ENCODE peak calls at places on chromosomes 5 and 9, in nine cellular contexts. L is A549, F is prostate gland, T is Peyer's patch, N is sigmoid colon, U is body of pancreas, R is gastrocnemius medialis, A is ovary, B is transverse colon. Q is an unnamed sample. For H3K4me1, the result is how much of the 10 kb centered on the place peaks cover.

GRCh38 chr5:158482201-158482600 is 617.5 kb downstream of the EBF1 start:
- DNase-seq in L (no peak), F (no peak), T (no peak), N (no peak), U (no peak), R (no peak), A (no peak), B (no peak), Q (no peak)

GRCh38 chr5:64612349-64612961 is 77.8 kb upstream of the SHISAL2B start:
- DNase-seq in L (peak), F (peak), T (no peak), N (no peak), U (peak), R (no peak), A (peak), B (no peak), Q (no peak)

GRCh38 chr9:127388856-127389238 is 8.1 kb upstream of the SLC2A8 start:
- DNase-seq in L (no peak), F (no peak), T (no peak), N (peak), U (no peak), R (no peak), A (no peak), B (no peak), Q (no peak)

GRCh38 chr9:16171851-16172250 is 619.0 kb downstream of the CCDC171 start:
- DNase-seq in L (no peak), F (no peak), T (no peak), N (no peak), U (no peak), R (no peak), A (no peak), B (no peak), Q (no peak)

GRCh38 chr9:84867171-84867570 is 197.6 kb downstream of the NTRK2 start:
- DNase-seq in L (no peak), F (no peak), T (no peak), N (no peak), U (no peak), R (no peak), A (no peak), B (no peak), Q (no peak)

GRCh38 chr9:134463293-134463692 is 137.0 kb downstream of the RXRA start:
- DNase-seq in L (no peak), F (no peak), T (no peak), N (no peak), U (no peak), R (no peak), A (no peak), B (no peak), Q (no peak)

GRCh38 chr5:31630931-31631330 is 8.0 kb upstream of the PDZD2 start:
- DNase-seq in L (no peak), F (no peak), T (no peak), N (no peak), U (peak), R (no peak), A (no peak), B (no peak), Q (no peak)

GRCh38 chr5:32507738-32508434 is 63.3 kb upstream of the ZFR start:
- DNase-seq in L (no peak), F (no peak), T (no peak), N (peak), U (no peak), R (no peak), A (no peak), B (no peak), Q (no peak)

GRCh38 chr9:136849038-136849959 is at the start of gene PHPT1:
- DNase-seq in L (peak), F (peak), T (peak), N (peak), U (peak), R (peak), A (peak), B (peak), Q (peak)

GRCh38 chr5:74030371-74030770 is 404.4 kb downstream of the ARHGEF28 start:
- DNase-seq in L (no peak), F (no peak), T (no peak), N (no peak), U (no peak), R (no peak), A (no peak), B (no peak), Q (no peak)

GRCh38 chr9:123867034-123867433 is 62.9 kb downstream of the DENND1A start:
- DNase-seq in L (no peak), F (no peak), T (no peak), N (no peak), U (no peak), R (no peak), A (no peak), B (no peak), Q (no peak)

GRCh38 chr9:136100700-136101614 is 5.9 kb upstream of the NACC2 start:
- DNase-seq in L (no peak), F (no peak), T (no peak), N (no peak), U (no peak), R (no peak), A (no peak), B (no peak), Q (no peak)

GRCh38 chr9:127554966-127555829 is 56.9 kb upstream of the STXBP1 start:
- DNase-seq in L (no peak), F (no peak), T (no peak), N (no peak), U (no peak), R (no peak), A (no peak), B (no peak), Q (no peak)

GRCh38 chr9:20823051-20823450 is 139.0 kb downstream of the FOCAD start:
- DNase-seq in L (no peak), F (no peak), T (no peak), N (no peak), U (no peak), R (no peak), A (no peak), B (no peak), Q (no peak)

GRCh38 chr9:126956929-126957686 is 42.5 kb downstream of the RALGPS1 start:
- DNase-seq in L (peak), F (no peak), T (no peak), N (no peak), U (no peak), R (no peak), A (no peak), B (no peak), Q (no peak)

GRCh38 chr5:24566933-24567332 is 77.8 kb downstream of the CDH10 start:
- DNase-seq in L (no peak), F (no peak), T (no peak), N (no peak), U (no peak), R (no peak), A (no peak), B (no peak), Q (no peak)

GRCh38 chr5:146796911-146797310 is 81.6 kb downstream of the PPP2R2B start:
- DNase-seq in L (no peak), F (no peak), T (no peak), N (no peak), U (no peak), R (no peak), A (no peak), B (no peak), Q (no peak)

GRCh38 chr5:7983433-7983832 is 114.5 kb downstream of the MTRR start:
- DNase-seq in L (no peak), F (no peak), T (no peak), N (no peak), U (no peak), R (no peak), A (no peak), B (no peak), Q (peak)
- TF ChIP-seq POLR2A in L (no peak), F (no peak), T (no peak), N (no peak), U (no peak), R (no peak), A (no peak), B (no peak), Q (no peak)

DNA sequence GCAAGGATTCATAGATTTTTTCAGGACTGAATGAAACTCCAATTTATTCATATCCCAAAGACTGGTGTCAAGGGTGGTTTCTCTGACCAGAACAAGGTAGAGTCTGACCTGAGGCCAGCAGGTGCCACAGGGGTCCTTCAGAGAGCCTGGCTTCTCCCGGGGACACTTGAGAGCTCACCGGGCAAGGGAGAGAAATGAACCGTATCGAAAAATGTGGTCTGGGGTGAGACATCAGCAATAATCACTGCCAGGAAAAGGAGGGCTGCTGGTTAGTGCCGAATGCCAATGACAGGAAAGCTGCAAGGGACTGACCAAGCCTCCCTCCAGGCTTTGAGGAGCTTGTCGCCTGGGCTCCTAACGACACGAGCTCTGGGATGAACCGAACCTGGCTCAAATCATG is 142.7 kb downstream of the TTLL11 start:
- DNase-seq in L (no peak), F (no peak), T (no peak), N (no peak), U (no peak), R (no peak), A (no peak), B (no peak), Q (no peak)
- H3K4me1 ChIP-seq in L (under half), F (under half), T (under half), N (under half), U (under half), R (under half), A (under half), B (under half), Q (under half)

DNA sequence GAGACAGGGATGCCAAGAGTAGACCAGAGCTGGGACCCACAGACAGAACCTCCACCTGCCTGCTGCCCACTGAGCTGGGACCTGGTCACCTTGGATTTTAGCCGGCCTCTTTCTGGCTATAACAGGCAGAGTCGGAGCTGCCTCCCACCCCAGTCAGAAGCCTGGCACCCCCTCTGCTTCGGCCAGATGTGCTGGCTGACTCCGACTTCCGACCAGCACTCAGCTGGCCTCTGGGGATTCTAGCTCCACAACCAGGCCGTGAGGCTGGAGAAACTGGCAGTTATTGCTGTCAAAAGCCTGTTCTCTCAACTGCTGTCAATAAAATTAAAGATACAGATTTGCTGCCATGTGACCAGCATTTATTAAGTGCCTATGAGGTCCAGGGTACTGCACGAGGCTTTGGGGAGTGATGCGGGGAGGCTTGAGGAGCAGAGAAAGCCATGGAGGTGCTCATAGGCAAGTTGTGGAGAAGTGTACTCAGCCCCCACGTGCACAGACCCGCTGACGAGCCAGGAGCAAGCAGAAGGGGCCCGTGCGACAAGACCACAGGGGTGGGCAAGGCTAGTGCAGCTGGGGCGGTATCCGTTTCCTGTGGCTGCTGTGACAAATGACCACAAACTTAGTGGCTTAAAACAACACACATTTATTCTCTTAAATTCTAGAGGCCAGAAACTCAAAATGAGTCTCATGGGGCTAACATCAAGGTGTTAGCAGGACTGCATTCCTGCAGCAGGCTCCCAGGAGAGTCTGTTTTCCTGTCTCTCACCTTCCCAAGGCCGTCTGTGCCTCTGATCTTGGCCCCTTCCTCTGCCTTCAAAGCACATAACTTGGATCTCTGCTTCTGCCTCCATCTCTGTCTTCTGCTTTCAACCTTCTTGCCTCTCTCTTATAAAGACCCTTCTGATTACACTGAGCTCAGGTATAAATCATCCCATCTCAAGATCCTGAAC is 13.1 kb downstream of the GFI1B start:
- DNase-seq in L (no peak), F (no peak), T (peak), N (no peak), U (no peak), R (no peak), A (no peak), B (no peak), Q (peak)
- TF ChIP-seq POLR2A in L (no peak), F (no peak), T (no peak), N (no peak), U (no peak), R (no peak), A (no peak), B (no peak), Q (no peak)

GRCh38 chr9:7132605-7133004 is 374.8 kb downstream of the KDM4C start:
- DNase-seq in L (no peak), F (no peak), T (no peak), N (no peak), U (no peak), R (no peak), A (no peak), B (no peak), Q (no peak)

GRCh38 chr9:7139886-7140285 is 382.1 kb downstream of the KDM4C start:
- DNase-seq in L (no peak), F (no peak), T (no peak), N (no peak), U (no peak), R (no peak), A (no peak), B (no peak), Q (no peak)

GRCh38 chr9:7137040-7137439 is 379.3 kb downstream of the KDM4C start:
- DNase-seq in L (no peak), F (no peak), T (no peak), N (no peak), U (peak), R (peak), A (no peak), B (no peak), Q (no peak)

GRCh38 chr9:7137571-7137970 is 379.8 kb downstream of the KDM4C start:
- DNase-seq in L (no peak), F (no peak), T (no peak), N (no peak), U (no peak), R (no peak), A (no peak), B (no peak), Q (no peak)

DNA sequence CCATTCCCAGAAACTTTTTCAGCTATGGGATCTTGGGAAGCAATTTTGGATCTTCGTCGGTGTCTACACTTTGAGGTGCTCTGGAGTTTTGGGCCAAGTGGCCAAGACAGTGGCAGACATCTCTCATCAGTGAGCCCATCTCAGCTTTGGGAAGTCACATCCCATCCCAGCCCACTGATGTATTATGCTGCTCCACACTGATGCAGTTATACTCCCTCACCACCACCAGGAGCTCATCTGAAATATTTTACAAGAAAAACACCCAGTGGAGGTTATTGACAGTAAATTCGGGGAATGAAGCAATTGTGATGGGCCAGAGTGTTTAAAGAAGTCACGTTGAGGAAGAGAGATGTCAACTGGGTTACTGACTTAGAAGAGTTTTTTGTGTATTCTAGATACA is 378.0 kb downstream of the KDM4C start:
- DNase-seq in L (no peak), F (no peak), T (no peak), N (no peak), U (no peak), R (no peak), A (no peak), B (no peak), Q (no peak)
- H3K4me1 ChIP-seq in L (under half), F (under half), T (under half), N (under half), U (under half), R (under half), A (under half), B (under half), Q (under half)

DNA sequence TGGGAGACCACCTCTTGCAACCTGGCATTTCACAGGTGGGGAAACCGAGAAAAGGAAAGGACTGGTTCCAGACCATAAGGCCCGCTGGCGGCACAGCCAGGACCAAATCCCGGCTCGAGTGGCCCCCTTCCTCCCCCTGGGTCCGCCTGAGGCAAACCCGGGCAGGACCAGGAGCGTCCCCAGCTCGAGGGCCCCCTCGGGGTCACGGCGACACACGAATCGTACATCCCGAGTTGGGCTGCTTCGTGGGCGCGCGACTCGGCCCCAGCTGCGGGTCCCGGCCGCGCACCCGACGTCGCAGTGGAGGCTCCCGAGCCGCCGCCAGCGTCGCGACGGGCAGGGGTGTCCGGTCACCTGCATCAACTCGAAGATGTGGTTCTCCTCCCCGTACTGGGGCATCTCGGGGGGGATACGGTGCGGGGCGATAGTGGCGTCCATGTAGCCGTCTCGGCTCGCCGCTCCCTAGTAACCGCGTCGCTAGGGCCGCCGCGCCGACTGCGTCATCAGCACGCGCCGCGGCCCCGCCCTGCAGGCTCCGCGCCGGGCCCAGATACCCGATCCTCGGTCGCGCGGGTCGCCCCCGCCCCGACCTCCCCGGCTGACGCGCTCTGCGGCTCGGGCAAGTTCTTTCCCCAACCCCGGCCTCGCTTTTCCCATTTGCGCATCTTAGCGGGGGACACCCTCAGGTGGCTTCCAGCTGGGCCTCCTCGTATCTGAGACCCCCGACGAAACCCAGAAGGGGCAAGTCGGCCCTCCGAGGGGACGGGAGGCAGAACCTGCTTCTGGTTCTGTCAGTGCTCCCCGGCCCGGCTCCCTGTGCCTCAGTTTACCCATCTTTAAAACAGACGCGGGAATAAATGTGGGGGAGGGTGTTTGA is at the start of gene AK8:
- DNase-seq in L (peak), F (peak), T (peak), N (peak), U (peak), R (peak), A (peak), B (peak), Q (peak)
- TF ChIP-seq POLR2A in L (peak), F (no peak), T (no peak), N (peak), U (no peak), R (no peak), A (peak), B (peak), Q (no peak)

DNA sequence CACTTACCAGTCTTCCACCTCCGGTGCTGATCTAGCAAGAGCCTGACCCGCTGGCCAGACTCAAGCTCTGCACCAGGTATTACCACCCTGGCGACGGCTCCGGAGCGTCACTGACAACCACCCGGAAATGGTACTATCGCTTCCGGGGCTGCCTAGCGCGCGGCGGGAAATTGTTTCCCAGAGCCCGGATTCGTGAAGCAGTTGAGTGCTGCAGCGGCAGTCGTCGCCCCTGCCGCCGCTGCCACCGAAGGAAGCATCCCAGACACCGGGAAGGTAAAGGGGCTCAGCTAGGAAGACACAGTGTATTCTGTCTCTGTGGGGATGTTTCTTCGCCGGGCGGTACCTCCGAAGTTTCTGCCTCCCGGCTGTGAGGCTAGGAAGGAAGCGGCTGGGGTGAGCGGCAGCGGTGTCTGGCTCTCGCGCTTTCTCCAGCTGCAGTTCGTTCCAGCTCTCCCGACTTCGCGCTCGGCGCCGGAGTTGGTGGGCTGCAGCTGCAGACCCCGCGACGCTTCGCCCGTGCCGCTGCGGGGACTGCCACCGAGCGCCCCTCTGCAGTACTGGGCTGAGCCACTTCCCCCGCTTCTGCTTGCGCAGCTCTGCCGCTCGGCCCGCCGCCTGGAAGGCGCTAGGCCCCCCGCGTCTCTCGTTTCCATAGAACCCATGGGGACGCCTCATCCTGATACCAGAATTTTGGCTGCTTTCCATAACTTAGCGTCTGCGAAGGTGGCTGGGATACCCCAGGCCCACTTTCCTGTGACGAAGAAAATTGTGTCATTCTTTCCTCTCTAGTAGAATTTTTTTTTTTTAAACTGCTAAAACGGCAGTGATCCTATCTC is at the start of the genes KIAA0825 and SLF1:
- DNase-seq in L (peak), F (peak), T (peak), N (peak), U (peak), R (peak), A (peak), B (peak), Q (peak)
- H3K4me1 ChIP-seq in L (under half), F (under half), T (under half), N (under half), U (under half), R (under half), A (under half), B (under half), Q (under half)

DNA sequence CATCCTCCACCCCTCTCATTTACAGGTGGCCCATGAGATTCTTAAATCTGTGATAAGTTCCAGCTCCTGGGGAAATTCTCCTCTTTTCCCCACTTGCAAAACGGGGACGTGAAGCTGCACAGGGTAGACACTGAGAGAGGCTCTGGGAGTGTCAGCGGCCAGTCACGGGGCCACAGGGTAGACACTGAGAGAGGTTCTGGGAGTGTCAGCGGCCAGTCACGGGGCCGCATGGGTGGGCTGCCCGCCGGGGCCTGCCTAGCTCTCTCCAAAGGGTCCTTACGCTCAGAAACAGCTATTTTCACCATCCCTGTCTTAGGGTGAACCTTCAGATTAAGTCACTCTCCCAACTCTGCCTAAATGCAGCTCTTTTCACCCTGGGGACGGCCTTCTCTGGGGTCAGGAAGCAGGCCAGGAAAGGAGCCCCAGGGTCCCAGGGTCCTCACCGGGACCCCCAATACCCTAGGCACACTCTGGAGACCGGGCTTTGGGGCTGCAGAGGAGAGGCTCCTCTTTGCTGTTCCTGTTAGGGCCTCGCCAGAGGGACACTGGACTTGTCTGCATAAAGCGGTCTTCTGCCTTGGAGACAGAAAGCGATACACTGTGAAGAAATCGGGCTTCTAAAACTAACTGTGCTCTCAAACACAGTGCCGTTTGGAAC is 1.5 kb downstream of the FAM78A start:
- DNase-seq in L (no peak), F (no peak), T (no peak), N (no peak), U (no peak), R (peak), A (no peak), B (peak), Q (peak)
- TF ChIP-seq POLR2A in L (no peak), F (no peak), T (no peak), N (no peak), U (no peak), R (peak), A (no peak), B (peak), Q (no peak)